ENCODE peak calls at places on chromosomes 13 and 19, in nine cellular contexts. One of them, this sample, is unnamed.

GRCh38 chr19:14517840-14518505 is at the start of gene DNAJB1:
- DNase-seq in Calu3: peak
- DNase-seq in foreskin fibroblast: peak
- DNase-seq in activated CD4-positive, alpha-beta T cell treated with anti-CD3 and anti-CD28 coated beads, Interleukin-2, amount 50 U/mL, for 48 hours: peak
- DNase-seq in activated B cell treated with CpG ODN at 0.5 μM for 24 hours: peak
- DNase-seq in hippocampal formation: peak
- DNase-seq in uterus: peak
- DNase-seq in AG08395: peak
- DNase-seq in fibroblast of the conjunctiva: peak
- DNase-seq in this sample: peak

GRCh38 chr19:51559240-51559639 is 11.8 kb upstream of the ZNF175 start:
- DNase-seq in Calu3: no peak
- DNase-seq in foreskin fibroblast: no peak
- DNase-seq in activated CD4-positive, alpha-beta T cell treated with anti-CD3 and anti-CD28 coated beads, Interleukin-2, amount 50 U/mL, for 48 hours: no peak
- DNase-seq in activated B cell treated with CpG ODN at 0.5 μM for 24 hours: no peak
- DNase-seq in hippocampal formation: no peak
- DNase-seq in uterus: no peak
- DNase-seq in AG08395: no peak
- DNase-seq in fibroblast of the conjunctiva: no peak
- DNase-seq in this sample: no peak

GRCh38 chr13:82291852-82292251 is 1590.4 kb downstream of the SLITRK1 start:
- DNase-seq in Calu3: no peak
- DNase-seq in foreskin fibroblast: no peak
- DNase-seq in activated CD4-positive, alpha-beta T cell treated with anti-CD3 and anti-CD28 coated beads, Interleukin-2, amount 50 U/mL, for 48 hours: no peak
- DNase-seq in activated B cell treated with CpG ODN at 0.5 μM for 24 hours: no peak
- DNase-seq in hippocampal formation: no peak
- DNase-seq in uterus: no peak
- DNase-seq in AG08395: no peak
- DNase-seq in fibroblast of the conjunctiva: no peak
- DNase-seq in this sample: no peak

GRCh38 chr19:3094638-3095374 is 644 bp downstream of the GNA11 start:
- DNase-seq in Calu3: peak
- DNase-seq in foreskin fibroblast: no peak
- DNase-seq in activated CD4-positive, alpha-beta T cell treated with anti-CD3 and anti-CD28 coated beads, Interleukin-2, amount 50 U/mL, for 48 hours: peak
- DNase-seq in activated B cell treated with CpG ODN at 0.5 μM for 24 hours: peak
- DNase-seq in hippocampal formation: no peak
- DNase-seq in uterus: no peak
- DNase-seq in AG08395: no peak
- DNase-seq in fibroblast of the conjunctiva: no peak
- DNase-seq in this sample: no peak

GRCh38 chr13:100513987-100514670 is 74.5 kb downstream of the GGACT start:
- DNase-seq in Calu3: no peak
- DNase-seq in foreskin fibroblast: no peak
- DNase-seq in activated CD4-positive, alpha-beta T cell treated with anti-CD3 and anti-CD28 coated beads, Interleukin-2, amount 50 U/mL, for 48 hours: no peak
- DNase-seq in activated B cell treated with CpG ODN at 0.5 μM for 24 hours: no peak
- DNase-seq in hippocampal formation: no peak
- DNase-seq in uterus: no peak
- DNase-seq in AG08395: no peak
- DNase-seq in fibroblast of the conjunctiva: no peak
- DNase-seq in this sample: no peak

GRCh38 chr19:32471095-32471494 is 65.5 kb downstream of the DPY19L3 start:
- DNase-seq in Calu3: no peak
- DNase-seq in foreskin fibroblast: no peak
- DNase-seq in activated CD4-positive, alpha-beta T cell treated with anti-CD3 and anti-CD28 coated beads, Interleukin-2, amount 50 U/mL, for 48 hours: no peak
- DNase-seq in activated B cell treated with CpG ODN at 0.5 μM for 24 hours: no peak
- DNase-seq in hippocampal formation: no peak
- DNase-seq in uterus: no peak
- DNase-seq in AG08395: no peak
- DNase-seq in fibroblast of the conjunctiva: no peak
- DNase-seq in this sample: no peak

GRCh38 chr13:26964278-26965057 is 203.9 kb upstream of the GPR12 start:
- DNase-seq in Calu3: peak
- DNase-seq in foreskin fibroblast: no peak
- DNase-seq in activated CD4-positive, alpha-beta T cell treated with anti-CD3 and anti-CD28 coated beads, Interleukin-2, amount 50 U/mL, for 48 hours: no peak
- DNase-seq in activated B cell treated with CpG ODN at 0.5 μM for 24 hours: no peak
- DNase-seq in hippocampal formation: no peak
- DNase-seq in uterus: no peak
- DNase-seq in AG08395: no peak
- DNase-seq in fibroblast of the conjunctiva: no peak
- DNase-seq in this sample: no peak

GRCh38 chr19:43651758-43652545 is 12.3 kb upstream of the CADM4 start:
- DNase-seq in Calu3: peak
- DNase-seq in foreskin fibroblast: peak
- DNase-seq in activated CD4-positive, alpha-beta T cell treated with anti-CD3 and anti-CD28 coated beads, Interleukin-2, amount 50 U/mL, for 48 hours: peak
- DNase-seq in activated B cell treated with CpG ODN at 0.5 μM for 24 hours: no peak
- DNase-seq in hippocampal formation: peak
- DNase-seq in uterus: peak
- DNase-seq in AG08395: peak
- DNase-seq in fibroblast of the conjunctiva: peak
- DNase-seq in this sample: peak

GRCh38 chr19:339262-339887 is 5.2 kb downstream of the MIER2 start:
- DNase-seq in Calu3: no peak
- DNase-seq in foreskin fibroblast: peak
- DNase-seq in activated CD4-positive, alpha-beta T cell treated with anti-CD3 and anti-CD28 coated beads, Interleukin-2, amount 50 U/mL, for 48 hours: no peak
- DNase-seq in activated B cell treated with CpG ODN at 0.5 μM for 24 hours: no peak
- DNase-seq in hippocampal formation: no peak
- DNase-seq in uterus: no peak
- DNase-seq in AG08395: no peak
- DNase-seq in fibroblast of the conjunctiva: no peak
- DNase-seq in this sample: no peak

GRCh38 chr19:37564624-37565369 is 29.8 kb downstream of the ZNF571 start:
- DNase-seq in Calu3: no peak
- DNase-seq in foreskin fibroblast: no peak
- DNase-seq in activated CD4-positive, alpha-beta T cell treated with anti-CD3 and anti-CD28 coated beads, Interleukin-2, amount 50 U/mL, for 48 hours: no peak
- DNase-seq in activated B cell treated with CpG ODN at 0.5 μM for 24 hours: no peak
- DNase-seq in hippocampal formation: no peak
- DNase-seq in uterus: no peak
- DNase-seq in AG08395: no peak
- DNase-seq in fibroblast of the conjunctiva: no peak
- DNase-seq in this sample: no peak